ENCODE peak calls at places on chromosome 10, in seven cellular contexts. X is ovary; I is left ventricle myocardium superior; P is memory B cell; Q is NCI-H524; O is activated T-cell treated with anti-CD3 and anti-CD28 coated beads, Interleukin-2, amount 50 U/mL, for 72 hours; G is Daoy. B is an unnamed sample.

GRCh38 chr10:104640339-104641149 is 546 bp upstream of the SORCS3 start:
- DNase-seq in X (peak; percentile 9), I (no peak), P (no peak), Q (no peak), O (no peak), G (no peak), B (no peak)

GRCh38 chr10:22253578-22253882 is 35.7 kb upstream of the EBLN1 start:
- DNase-seq in X (no peak), I (peak; percentile 76), P (peak; percentile 52), Q (no peak), O (peak; percentile 45), G (no peak), B (no peak)

GRCh38 chr10:78706256-78706655 is 362.5 kb upstream of the ZMIZ1 start:
- DNase-seq in X (no peak), I (no peak), P (no peak), Q (no peak), O (no peak), G (peak; percentile 45), B (no peak)

GRCh38 chr10:92125169-92125543 is 165.7 kb downstream of the CPEB3 start:
- DNase-seq in X (no peak), I (no peak), P (no peak), Q (peak; percentile 69), O (no peak), G (no peak), B (no peak)

GRCh38 chr10:62046522-62047239 is 145.2 kb downstream of the ARID5B start:
- DNase-seq in X (peak; percentile 39), I (no peak), P (peak; percentile 35), Q (peak; percentile 34), O (no peak), G (peak; percentile 63), B (no peak)

GRCh38 chr10:102152545-102152890 is 329 bp downstream of the NOLC1 start:
- DNase-seq in X (no peak), I (no peak), P (no peak), Q (no peak), O (peak; percentile 47), G (peak; percentile 31), B (no peak)

GRCh38 chr10:17836917-17837316 is 27.8 kb downstream of the MRC1 start:
- DNase-seq in X (peak; percentile 20), I (peak; percentile 43), P (no peak), Q (no peak), O (no peak), G (peak; percentile 69), B (no peak)

GRCh38 chr10:77902159-77902558 is 24.4 kb downstream of the DLG5 start:
- DNase-seq in X (no peak), I (no peak), P (no peak), Q (no peak), O (no peak), G (no peak), B (no peak)

GRCh38 chr10:131731780-131732630 is 168.8 kb upstream of the PPP2R2D start:
- DNase-seq in X (no peak), I (no peak), P (no peak), Q (no peak), O (no peak), G (no peak), B (no peak)

GRCh38 chr10:8014649-8015048 is 39.8 kb upstream of the GATA3 start:
- DNase-seq in X (no peak), I (no peak), P (no peak), Q (no peak), O (no peak), G (no peak), B (no peak)

GRCh38 chr10:124386186-124387077 is 32.3 kb downstream of the OAT start:
- DNase-seq in X (no peak), I (no peak), P (no peak), Q (no peak), O (no peak), G (no peak), B (no peak)

GRCh38 chr10:73406863-73407262 is 7.0 kb downstream of the ANXA7 start:
- DNase-seq in X (no peak), I (no peak), P (no peak), Q (no peak), O (no peak), G (no peak), B (no peak)

GRCh38 chr10:45514283-45515270 is 140.6 kb downstream of the ALOX5 start:
- DNase-seq in X (no peak), I (no peak), P (no peak), Q (peak; percentile 63), O (no peak), G (no peak), B (peak; percentile 52)

GRCh38 chr10:33335550-33335799 is 1.0 kb upstream of the NRP1 start:
- DNase-seq in X (no peak), I (peak; percentile 68), P (no peak), Q (no peak), O (no peak), G (peak; percentile 50), B (no peak)

GRCh38 chr10:78910476-78910875 is 158.3 kb upstream of the ZMIZ1 start:
- DNase-seq in X (no peak), I (no peak), P (no peak), Q (no peak), O (no peak), G (no peak), B (no peak)

GRCh38 chr10:12241810-12242529 is 46.0 kb downstream of the CDC123 start:
- DNase-seq in X (peak; percentile 17), I (peak; percentile 73), P (no peak), Q (no peak), O (peak; percentile 53), G (no peak), B (no peak)

GRCh38 chr10:131653550-131654470 is 247.0 kb upstream of the PPP2R2D start:
- DNase-seq in X (no peak), I (no peak), P (no peak), Q (no peak), O (no peak), G (no peak), B (no peak)

GRCh38 chr10:94211187-94211529 is 151.6 kb downstream of the NOC3L start:
- DNase-seq in X (no peak), I (no peak), P (no peak), Q (no peak), O (no peak), G (no peak), B (no peak)

GRCh38 chr10:90171014-90171722 is 469.8 kb downstream of the KIF20B start:
- DNase-seq in X (no peak), I (no peak), P (no peak), Q (no peak), O (peak; percentile 1), G (no peak), B (no peak)

GRCh38 chr10:90417056-90417455 is 440.8 kb downstream of the HTR7 start:
- DNase-seq in X (no peak), I (no peak), P (no peak), Q (no peak), O (no peak), G (peak; percentile 21), B (no peak)

GRCh38 chr10:74994714-74995308 is 116.6 kb upstream of the SAMD8 start:
- DNase-seq in X (no peak), I (no peak), P (no peak), Q (no peak), O (no peak), G (no peak), B (no peak)

GRCh38 chr10:63614371-63614891 is 93.2 kb downstream of the REEP3 start:
- DNase-seq in X (no peak), I (peak; percentile 39), P (no peak), Q (peak; percentile 78), O (no peak), G (no peak), B (peak; percentile 12)

GRCh38 chr10:72334196-72334831 is 20.4 kb downstream of the DNAJB12 start:
- DNase-seq in X (peak; percentile 84), I (peak; percentile 46), P (no peak), Q (peak; percentile 81), O (no peak), G (no peak), B (no peak)

GRCh38 chr10:95539560-95540284 is 21.4 kb downstream of the SORBS1 start:
- DNase-seq in X (no peak), I (no peak), P (no peak), Q (no peak), O (no peak), G (no peak), B (no peak)

GRCh38 chr10:92688573-92688926 is 1.2 kb upstream of the HHEX start:
- DNase-seq in X (no peak), I (no peak), P (no peak), Q (no peak), O (no peak), G (no peak), B (no peak)

GRCh38 chr10:36624551-36625100 is 500.8 kb upstream of the ANKRD30A start:
- DNase-seq in X (no peak), I (no peak), P (no peak), Q (no peak), O (no peak), G (no peak), B (no peak)

GRCh38 chr10:115214799-115215198 is 121.6 kb downstream of the ATRNL1 start:
- DNase-seq in X (no peak), I (no peak), P (no peak), Q (no peak), O (no peak), G (no peak), B (no peak)

GRCh38 chr10:4246881-4247358 is 461.9 kb upstream of the KLF6 start:
- DNase-seq in X (no peak), I (no peak), P (no peak), Q (no peak), O (no peak), G (peak; percentile 74), B (no peak)

GRCh38 chr10:101611506-101611905 is 23.4 kb downstream of the DPCD start:
- DNase-seq in X (no peak), I (no peak), P (no peak), Q (no peak), O (peak; percentile 15), G (peak; percentile 19), B (no peak)

GRCh38 chr10:11846542-11846941 is 23.4 kb downstream of the PROSER2 start:
- DNase-seq in X (no peak), I (no peak), P (no peak), Q (no peak), O (no peak), G (no peak), B (no peak)

GRCh38 chr10:22631646-22632278 is 82.6 kb downstream of the PIP4K2A start:
- DNase-seq in X (no peak), I (no peak), P (no peak), Q (no peak), O (no peak), G (no peak), B (peak; percentile 57)

GRCh38 chr10:97685395-97685958 is 1.6 kb downstream of the AVPI1 start:
- DNase-seq in X (peak; percentile 42), I (no peak), P (no peak), Q (no peak), O (no peak), G (peak; percentile 58), B (no peak)

GRCh38 chr10:46325021-46325420 is 38.2 kb downstream of the ANTXRL start:
- DNase-seq in X (no peak), I (no peak), P (no peak), Q (no peak), O (no peak), G (no peak), B (peak; percentile 22)

GRCh38 chr10:77643795-77644468 is 6.3 kb upstream of the KCNMA1 start:
- DNase-seq in X (no peak), I (no peak), P (peak; percentile 37), Q (peak; percentile 37), O (peak; percentile 9), G (peak; percentile 57), B (no peak)

B was measured in hippocampal formation.